ENCODE peak calls at places on chromosomes 5 and 9, in six cellular contexts. K is mesendoderm, H is IMR-90, D is trophoblast cell, I is H9, R is neuronal stem cell. Y is an unnamed sample.
A peak's percentile ranks its signal among the peaks of the same experiment; 100 is the strongest.

GRCh38 chr9:3332802-3333201 is 193.0 kb downstream of the RFX3 start:
- DNase-seq in K (no peak), H (no peak), D (no peak), I (no peak), R (no peak), Y (no peak)

GRCh38 chr9:26656003-26656940 is 236.3 kb downstream of the CAAP1 start:
- DNase-seq in K (peak; percentile 61), H (peak; percentile 15), D (peak; percentile 16), I (peak; percentile 59), R (peak; percentile 35), Y (peak; percentile 1)

GRCh38 chr9:78713746-78714405 is 417.0 kb downstream of the PSAT1 start:
- DNase-seq in K (no peak), H (peak; percentile 49), D (no peak), I (no peak), R (no peak), Y (peak; percentile 24)

GRCh38 chr9:131709741-131710499 is 30.0 kb downstream of the RAPGEF1 start:
- DNase-seq in K (no peak), H (peak; percentile 38), D (peak; percentile 96), I (no peak), R (no peak), Y (no peak)

GRCh38 chr5:139774980-139775654 is 20.5 kb upstream of the PSD2 start:
- DNase-seq in K (peak; percentile 91), H (peak; percentile 68), D (peak; percentile 57), I (peak; percentile 94), R (peak; percentile 70), Y (peak; percentile 86)

GRCh38 chr5:59661939-59662615 is 231.4 kb downstream of the PDE4D start:
- DNase-seq in K (peak; percentile 47), H (no peak), D (no peak), I (no peak), R (no peak), Y (peak; percentile 47)

GRCh38 chr5:80237243-80237642 is 18.6 kb downstream of the SERINC5 start:
- DNase-seq in K (no peak), H (no peak), D (no peak), I (no peak), R (no peak), Y (no peak)

GRCh38 chr9:110916361-110916760 is 121.9 kb downstream of the LPAR1 start:
- DNase-seq in K (no peak), H (peak; percentile 84), D (no peak), I (no peak), R (no peak), Y (no peak)

GRCh38 chr9:124339603-124340146 is 75.6 kb downstream of the PSMB7 start:
- DNase-seq in K (no peak), H (no peak), D (no peak), I (no peak), R (no peak), Y (no peak)

GRCh38 chr5:23884405-23884804 is 377.0 kb downstream of the PRDM9 start:
- DNase-seq in K (no peak), H (no peak), D (no peak), I (no peak), R (no peak), Y (no peak)

GRCh38 chr5:14247054-14247386 is 103.9 kb downstream of the TRIO start:
- DNase-seq in K (peak; percentile 56), H (no peak), D (no peak), I (no peak), R (no peak), Y (no peak)

GRCh38 chr5:134006119-134006514 is 1.3 kb upstream of the VDAC1 start:
- DNase-seq in K (peak; percentile 48), H (no peak), D (no peak), I (peak; percentile 55), R (no peak), Y (no peak)

GRCh38 chr9:4353236-4353635 is 53.4 kb upstream of the GLIS3 start:
- DNase-seq in K (no peak), H (no peak), D (no peak), I (no peak), R (no peak), Y (no peak)

GRCh38 chr5:151523335-151523734 is 67.8 kb downstream of the FAT2 start:
- DNase-seq in K (peak; percentile 84), H (peak; percentile 55), D (peak; percentile 75), I (peak; percentile 74), R (peak; percentile 35), Y (peak; percentile 39)

GRCh38 chr9:131579789-131580211 is 34.5 kb downstream of the PRRT1B start:
- DNase-seq in K (no peak), H (no peak), D (no peak), I (no peak), R (no peak), Y (no peak)

GRCh38 chr9:113409883-113410206 is 630 bp downstream of the POLE3 start:
- DNase-seq in K (no peak), H (no peak), D (no peak), I (no peak), R (no peak), Y (no peak)

GRCh38 chr5:179451099-179451812 is 99.1 kb upstream of the RUFY1 start:
- DNase-seq in K (no peak), H (no peak), D (no peak), I (no peak), R (no peak), Y (no peak)

GRCh38 chr9:89676281-89676680 is 71.5 kb downstream of the GADD45G start:
- DNase-seq in K (no peak), H (no peak), D (no peak), I (no peak), R (no peak), Y (no peak)

GRCh38 chr9:114587345-114588149 is at the start of gene ATP6V1G1:
- DNase-seq in K (peak; percentile 100), H (peak; percentile 99), D (peak; percentile 99), I (peak; percentile 99), R (peak; percentile 98), Y (peak; percentile 99)
- H4K8ac ChIP-seq in K (peak within 1 kb of the TSS; percentile 87), H (peak within 1 kb of the TSS; percentile 99), D (peak within 1 kb of the TSS; percentile 96), I (peak within 1 kb of the TSS; percentile 82), R (peak within 1 kb of the TSS; percentile 17), Y (peak within 1 kb of the TSS; percentile 99)

DNA sequence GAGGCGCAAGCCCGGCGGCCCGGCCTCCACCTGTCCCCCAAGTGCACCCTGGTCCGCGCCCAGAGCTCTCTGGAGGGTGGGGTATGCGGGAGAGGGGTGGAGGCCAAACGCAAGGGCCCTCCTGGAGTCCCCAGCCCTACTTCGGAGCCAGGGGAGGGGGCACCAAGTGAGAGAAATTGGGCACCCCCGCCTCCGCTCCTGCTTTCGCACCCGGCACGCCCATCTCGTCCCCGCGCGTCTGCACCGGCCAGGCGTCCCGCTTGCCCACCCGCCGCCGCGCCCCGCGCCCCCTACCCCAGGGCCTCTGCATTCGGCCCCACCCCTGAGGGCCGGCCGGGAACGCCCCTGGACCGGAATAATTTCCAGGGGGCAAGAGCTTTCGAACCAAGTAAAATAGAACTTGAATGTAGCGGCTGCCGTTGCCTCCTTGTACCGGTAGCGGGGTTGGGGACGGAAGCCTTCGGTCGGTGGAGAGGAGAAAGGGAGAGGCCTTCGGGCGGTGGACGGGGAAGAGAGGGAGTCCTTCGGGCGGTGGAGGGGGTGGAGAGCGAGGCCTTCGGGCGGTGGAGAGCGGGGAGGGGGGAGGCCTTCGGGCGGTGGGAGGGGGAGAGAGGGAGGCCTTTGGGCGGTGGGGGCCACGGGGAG is 694 bp upstream of the PHPT1 start:
- DNase-seq in K (peak; percentile 53), H (no peak), D (peak; percentile 42), I (no peak), R (peak; percentile 27), Y (no peak)
- H4K8ac ChIP-seq in K (no peak overlapping the region), H (peak overlapping the region; percentile 92), D (peak overlapping the region; percentile 75), I (no peak overlapping the region), R (peak overlapping the region; percentile 43), Y (peak overlapping the region; percentile 47)

GRCh38 chr5:149474198-149474597 is 77.0 kb downstream of the CSNK1A1 start:
- DNase-seq in K (no peak), H (no peak), D (peak; percentile 90), I (no peak), R (no peak), Y (no peak)

GRCh38 chr5:149473441-149473840 is 77.8 kb downstream of the CSNK1A1 start:
- DNase-seq in K (no peak), H (no peak), D (no peak), I (no peak), R (no peak), Y (no peak)

GRCh38 chr5:149472399-149472798 is 78.8 kb downstream of the CSNK1A1 start:
- DNase-seq in K (no peak), H (no peak), D (no peak), I (no peak), R (no peak), Y (no peak)

GRCh38 chr5:149470942-149471341 is 80.3 kb downstream of the CSNK1A1 start:
- DNase-seq in K (no peak), H (no peak), D (no peak), I (no peak), R (no peak), Y (no peak)

GRCh38 chr5:149471406-149472183 is 79.6 kb downstream of the CSNK1A1 start:
- DNase-seq in K (no peak), H (peak; percentile 57), D (no peak), I (no peak), R (no peak), Y (peak; percentile 74)
- H4K8ac ChIP-seq in K (no peak overlapping the region), H (peak overlapping the region; percentile 63), D (no peak overlapping the region), I (no peak overlapping the region), R (no peak overlapping the region), Y (peak overlapping the region; percentile 69)

DNA sequence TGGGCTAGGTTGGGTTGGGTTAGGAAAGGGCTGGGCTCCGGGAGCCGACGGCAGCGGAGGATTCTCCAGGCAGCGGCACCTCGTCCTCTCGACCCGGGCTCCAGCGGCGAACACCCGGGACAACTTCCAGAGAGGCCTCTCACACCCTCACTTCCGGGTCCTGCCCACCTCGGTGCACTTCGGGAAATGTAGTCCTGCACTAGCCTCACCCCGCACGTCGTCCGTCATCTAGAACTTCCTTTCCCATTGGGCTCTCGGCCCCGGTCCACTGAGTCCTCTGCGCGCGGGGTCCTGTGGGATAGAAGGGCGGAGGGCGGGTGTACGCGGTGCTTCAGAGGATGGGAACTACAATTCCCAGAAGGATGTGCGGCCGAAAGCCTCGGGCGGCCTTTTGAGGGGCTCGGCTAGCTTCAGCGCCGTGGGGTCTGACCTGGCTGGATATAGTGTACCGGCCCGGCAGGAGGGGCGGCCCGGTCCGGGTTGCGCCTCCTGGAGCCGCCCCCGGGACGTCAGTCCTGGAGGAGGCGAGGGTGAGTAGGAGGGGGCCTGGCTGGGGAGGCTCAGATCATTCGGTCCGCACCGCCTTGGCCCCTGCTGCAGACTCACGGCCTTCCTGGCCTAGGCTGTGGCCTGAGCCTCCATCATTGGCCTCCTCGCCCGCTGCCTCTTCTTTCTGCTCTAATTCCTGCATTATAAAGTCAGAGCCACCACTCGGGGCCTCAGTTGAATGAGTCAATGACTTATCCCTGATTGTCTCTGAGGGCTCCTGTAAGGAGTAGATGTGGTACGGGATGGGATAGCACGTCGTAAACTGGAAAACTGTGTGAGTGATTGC is at the start of the genes ERP44 and INVS:
- DNase-seq in K (peak; percentile 100), H (peak; percentile 99), D (peak; percentile 99), I (peak; percentile 99), R (peak; percentile 98), Y (peak; percentile 100)
- H4K8ac ChIP-seq in K (no peak within 1 kb of the TSS), H (peak within 1 kb of the TSS; percentile 87), D (peak within 1 kb of the TSS; percentile 85), I (no peak within 1 kb of the TSS), R (peak within 1 kb of the TSS; percentile 65), Y (peak within 1 kb of the TSS; percentile 96)

GRCh38 chr5:117455236-117456233 is 880.9 kb upstream of the SEMA6A start:
- DNase-seq in K (peak; percentile 75), H (no peak), D (peak; percentile 7), I (peak; percentile 79), R (no peak), Y (no peak)

DNA sequence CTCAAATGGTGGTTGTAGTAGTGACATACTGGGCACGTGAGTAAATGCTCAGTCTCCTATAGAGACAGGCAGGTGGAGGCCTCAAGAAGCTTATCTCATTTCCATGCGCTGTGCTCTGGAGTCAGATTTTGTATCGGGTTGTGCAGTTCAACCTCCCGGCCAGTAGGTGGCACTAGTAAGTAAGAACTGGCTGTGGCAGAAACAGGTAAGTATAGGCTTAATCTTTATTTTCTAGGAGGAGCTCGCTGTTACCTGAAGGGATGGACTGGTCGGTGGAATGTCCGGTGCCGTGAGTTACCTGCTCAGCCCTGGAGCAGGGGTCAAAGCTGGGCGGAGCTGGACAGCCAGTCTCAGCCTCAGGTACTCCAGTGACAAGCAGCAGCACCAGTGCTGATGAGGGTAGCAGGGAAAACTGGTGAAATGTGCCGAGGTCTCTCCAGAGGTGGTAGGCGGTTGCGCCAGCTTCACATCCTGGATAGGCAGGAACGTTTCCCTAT is 880.1 kb upstream of the SEMA6A start:
- DNase-seq in K (peak; percentile 86), H (peak; percentile 6), D (peak; percentile 77), I (peak; percentile 89), R (peak; percentile 9), Y (no peak)
- H4K8ac ChIP-seq in K (no peak overlapping the region), H (no peak overlapping the region), D (no peak overlapping the region), I (no peak overlapping the region), R (no peak overlapping the region), Y (no peak overlapping the region)